ENCODE peak calls at places on chromosomes 1 and 21, in five cellular contexts. One of them, this sample, is unnamed.

GRCh38 chr1:23592209-23592905 is 33.1 kb upstream of the ID3 start:
- DNase-seq in activated T-cell treated with anti-CD3 and anti-CD28 coated beads, Interleukin-2, amount 50 U/mL, for 72 hours: no peak
- DNase-seq in activated CD4-positive, CD25-positive, alpha-beta regulatory T cell: no peak
- DNase-seq in Caki2: peak
- DNase-seq in stimulated activated CD4-positive, alpha-beta T cell treated with anti-CD3 and anti-CD28 coated beads, Interleukin-2, amount 100 ng/mL, for 24 hours: no peak
- DNase-seq in this sample: no peak

GRCh38 chr1:157993179-157994080 is at the start of gene KIRREL1:
- DNase-seq in stimulated activated CD4-positive, alpha-beta T cell treated with anti-CD3 and anti-CD28 coated beads, Interleukin-2, amount 100 ng/mL, for 24 hours: no peak
- DNase-seq in activated CD4-positive, CD25-positive, alpha-beta regulatory T cell: no peak
- DNase-seq in Caki2: peak
- DNase-seq in activated T-cell treated with anti-CD3 and anti-CD28 coated beads, Interleukin-2, amount 50 U/mL, for 72 hours: no peak
- DNase-seq in this sample: no peak

GRCh38 chr1:82485591-82486369 is 685.0 kb downstream of the ADGRL2 start:
- DNase-seq in activated T-cell treated with anti-CD3 and anti-CD28 coated beads, Interleukin-2, amount 50 U/mL, for 72 hours: no peak
- DNase-seq in Caki2: peak
- DNase-seq in stimulated activated CD4-positive, alpha-beta T cell treated with anti-CD3 and anti-CD28 coated beads, Interleukin-2, amount 100 ng/mL, for 24 hours: no peak
- DNase-seq in activated CD4-positive, CD25-positive, alpha-beta regulatory T cell: no peak
- DNase-seq in this sample: no peak

GRCh38 chr1:13642306-13643004 is 57.5 kb upstream of the PRDM2 start:
- DNase-seq in Caki2: no peak
- DNase-seq in activated CD4-positive, CD25-positive, alpha-beta regulatory T cell: no peak
- DNase-seq in activated T-cell treated with anti-CD3 and anti-CD28 coated beads, Interleukin-2, amount 50 U/mL, for 72 hours: no peak
- DNase-seq in stimulated activated CD4-positive, alpha-beta T cell treated with anti-CD3 and anti-CD28 coated beads, Interleukin-2, amount 100 ng/mL, for 24 hours: no peak
- DNase-seq in this sample: no peak

GRCh38 chr21:31479714-31480113 is 135.7 kb upstream of the TIAM1 start:
- DNase-seq in stimulated activated CD4-positive, alpha-beta T cell treated with anti-CD3 and anti-CD28 coated beads, Interleukin-2, amount 100 ng/mL, for 24 hours: no peak
- DNase-seq in Caki2: no peak
- DNase-seq in activated T-cell treated with anti-CD3 and anti-CD28 coated beads, Interleukin-2, amount 50 U/mL, for 72 hours: no peak
- DNase-seq in activated CD4-positive, CD25-positive, alpha-beta regulatory T cell: no peak
- DNase-seq in this sample: no peak

GRCh38 chr1:111596499-111596898 is 23.1 kb upstream of the RAP1A start:
- DNase-seq in stimulated activated CD4-positive, alpha-beta T cell treated with anti-CD3 and anti-CD28 coated beads, Interleukin-2, amount 100 ng/mL, for 24 hours: peak
- DNase-seq in activated CD4-positive, CD25-positive, alpha-beta regulatory T cell: peak
- DNase-seq in Caki2: no peak
- DNase-seq in activated T-cell treated with anti-CD3 and anti-CD28 coated beads, Interleukin-2, amount 50 U/mL, for 72 hours: peak
- DNase-seq in this sample: peak

GRCh38 chr1:21818661-21819060 is 6.6 kb downstream of the LDLRAD2 start:
- DNase-seq in activated CD4-positive, CD25-positive, alpha-beta regulatory T cell: peak
- DNase-seq in stimulated activated CD4-positive, alpha-beta T cell treated with anti-CD3 and anti-CD28 coated beads, Interleukin-2, amount 100 ng/mL, for 24 hours: peak
- DNase-seq in activated T-cell treated with anti-CD3 and anti-CD28 coated beads, Interleukin-2, amount 50 U/mL, for 72 hours: peak
- DNase-seq in Caki2: peak
- DNase-seq in this sample: no peak

GRCh38 chr1:224781800-224782199 is 147.7 kb upstream of the DNAH14 start:
- DNase-seq in activated CD4-positive, CD25-positive, alpha-beta regulatory T cell: no peak
- DNase-seq in activated T-cell treated with anti-CD3 and anti-CD28 coated beads, Interleukin-2, amount 50 U/mL, for 72 hours: no peak
- DNase-seq in Caki2: no peak
- DNase-seq in stimulated activated CD4-positive, alpha-beta T cell treated with anti-CD3 and anti-CD28 coated beads, Interleukin-2, amount 100 ng/mL, for 24 hours: no peak
- DNase-seq in this sample: no peak

GRCh38 chr1:25831569-25832196 is 11.9 kb downstream of the MTFR1L start:
- DNase-seq in activated T-cell treated with anti-CD3 and anti-CD28 coated beads, Interleukin-2, amount 50 U/mL, for 72 hours: no peak
- DNase-seq in Caki2: no peak
- DNase-seq in activated CD4-positive, CD25-positive, alpha-beta regulatory T cell: no peak
- DNase-seq in stimulated activated CD4-positive, alpha-beta T cell treated with anti-CD3 and anti-CD28 coated beads, Interleukin-2, amount 100 ng/mL, for 24 hours: no peak
- DNase-seq in this sample: no peak

GRCh38 chr1:16396591-16396990 is 29.5 kb downstream of the SZRD1 start:
- DNase-seq in activated T-cell treated with anti-CD3 and anti-CD28 coated beads, Interleukin-2, amount 50 U/mL, for 72 hours: no peak
- DNase-seq in Caki2: peak
- DNase-seq in activated CD4-positive, CD25-positive, alpha-beta regulatory T cell: no peak
- DNase-seq in stimulated activated CD4-positive, alpha-beta T cell treated with anti-CD3 and anti-CD28 coated beads, Interleukin-2, amount 100 ng/mL, for 24 hours: no peak
- DNase-seq in this sample: no peak

GRCh38 chr1:173997796-173998195 is 24.4 kb downstream of the RC3H1 start:
- DNase-seq in Caki2: peak
- DNase-seq in stimulated activated CD4-positive, alpha-beta T cell treated with anti-CD3 and anti-CD28 coated beads, Interleukin-2, amount 100 ng/mL, for 24 hours: no peak
- DNase-seq in activated CD4-positive, CD25-positive, alpha-beta regulatory T cell: no peak
- DNase-seq in activated T-cell treated with anti-CD3 and anti-CD28 coated beads, Interleukin-2, amount 50 U/mL, for 72 hours: no peak
- DNase-seq in this sample: no peak

GRCh38 chr1:101236546-101237228 is at the start of gene S1PR1:
- DNase-seq in stimulated activated CD4-positive, alpha-beta T cell treated with anti-CD3 and anti-CD28 coated beads, Interleukin-2, amount 100 ng/mL, for 24 hours: peak
- DNase-seq in Caki2: no peak
- DNase-seq in activated T-cell treated with anti-CD3 and anti-CD28 coated beads, Interleukin-2, amount 50 U/mL, for 72 hours: peak
- DNase-seq in activated CD4-positive, CD25-positive, alpha-beta regulatory T cell: peak
- DNase-seq in this sample: peak

GRCh38 chr1:33586795-33587194 is 114.3 kb downstream of the ZSCAN20 start:
- DNase-seq in activated CD4-positive, CD25-positive, alpha-beta regulatory T cell: no peak
- DNase-seq in activated T-cell treated with anti-CD3 and anti-CD28 coated beads, Interleukin-2, amount 50 U/mL, for 72 hours: no peak
- DNase-seq in Caki2: no peak
- DNase-seq in stimulated activated CD4-positive, alpha-beta T cell treated with anti-CD3 and anti-CD28 coated beads, Interleukin-2, amount 100 ng/mL, for 24 hours: no peak
- DNase-seq in this sample: no peak

GRCh38 chr1:21647431-21648373 is 21.5 kb downstream of the RAP1GAP start:
- DNase-seq in activated T-cell treated with anti-CD3 and anti-CD28 coated beads, Interleukin-2, amount 50 U/mL, for 72 hours: peak
- DNase-seq in activated CD4-positive, CD25-positive, alpha-beta regulatory T cell: no peak
- DNase-seq in stimulated activated CD4-positive, alpha-beta T cell treated with anti-CD3 and anti-CD28 coated beads, Interleukin-2, amount 100 ng/mL, for 24 hours: peak
- DNase-seq in Caki2: peak
- DNase-seq in this sample: no peak

GRCh38 chr1:64745181-64745985 is 508 bp downstream of the RAVER2 start:
- DNase-seq in activated CD4-positive, CD25-positive, alpha-beta regulatory T cell: peak
- DNase-seq in stimulated activated CD4-positive, alpha-beta T cell treated with anti-CD3 and anti-CD28 coated beads, Interleukin-2, amount 100 ng/mL, for 24 hours: peak
- DNase-seq in Caki2: peak
- DNase-seq in activated T-cell treated with anti-CD3 and anti-CD28 coated beads, Interleukin-2, amount 50 U/mL, for 72 hours: peak
- DNase-seq in this sample: no peak

GRCh38 chr1:53686371-53687267 is 52.3 kb downstream of the GLIS1 start:
- DNase-seq in activated T-cell treated with anti-CD3 and anti-CD28 coated beads, Interleukin-2, amount 50 U/mL, for 72 hours: no peak
- DNase-seq in Caki2: no peak
- DNase-seq in stimulated activated CD4-positive, alpha-beta T cell treated with anti-CD3 and anti-CD28 coated beads, Interleukin-2, amount 100 ng/mL, for 24 hours: no peak
- DNase-seq in activated CD4-positive, CD25-positive, alpha-beta regulatory T cell: no peak
- DNase-seq in this sample: no peak

GRCh38 chr21:26389971-26390641 is 183.0 kb downstream of the CYYR1 start:
- DNase-seq in activated T-cell treated with anti-CD3 and anti-CD28 coated beads, Interleukin-2, amount 50 U/mL, for 72 hours: no peak
- DNase-seq in Caki2: peak
- DNase-seq in stimulated activated CD4-positive, alpha-beta T cell treated with anti-CD3 and anti-CD28 coated beads, Interleukin-2, amount 100 ng/mL, for 24 hours: no peak
- DNase-seq in activated CD4-positive, CD25-positive, alpha-beta regulatory T cell: no peak
- DNase-seq in this sample: no peak

GRCh38 chr1:205298191-205298994 is 23.2 kb downstream of the NUAK2 start:
- DNase-seq in Caki2: peak
- DNase-seq in activated T-cell treated with anti-CD3 and anti-CD28 coated beads, Interleukin-2, amount 50 U/mL, for 72 hours: no peak
- DNase-seq in stimulated activated CD4-positive, alpha-beta T cell treated with anti-CD3 and anti-CD28 coated beads, Interleukin-2, amount 100 ng/mL, for 24 hours: no peak
- DNase-seq in activated CD4-positive, CD25-positive, alpha-beta regulatory T cell: no peak
- DNase-seq in this sample: no peak

GRCh38 chr21:44440241-44441040 is 14.9 kb upstream of the LRRC3 start:
- DNase-seq in stimulated activated CD4-positive, alpha-beta T cell treated with anti-CD3 and anti-CD28 coated beads, Interleukin-2, amount 100 ng/mL, for 24 hours: no peak
- DNase-seq in activated T-cell treated with anti-CD3 and anti-CD28 coated beads, Interleukin-2, amount 50 U/mL, for 72 hours: no peak
- DNase-seq in activated CD4-positive, CD25-positive, alpha-beta regulatory T cell: no peak
- DNase-seq in Caki2: no peak
- DNase-seq in this sample: no peak

GRCh38 chr1:183911285-183911684 is 106.4 kb downstream of the RGL1 start:
- DNase-seq in stimulated activated CD4-positive, alpha-beta T cell treated with anti-CD3 and anti-CD28 coated beads, Interleukin-2, amount 100 ng/mL, for 24 hours: no peak
- DNase-seq in Caki2: no peak
- DNase-seq in activated T-cell treated with anti-CD3 and anti-CD28 coated beads, Interleukin-2, amount 50 U/mL, for 72 hours: peak
- DNase-seq in activated CD4-positive, CD25-positive, alpha-beta regulatory T cell: no peak
- DNase-seq in this sample: no peak

GRCh38 chr1:219372916-219373615 is 199.4 kb downstream of the LYPLAL1 start:
- DNase-seq in activated CD4-positive, CD25-positive, alpha-beta regulatory T cell: no peak
- DNase-seq in Caki2: no peak
- DNase-seq in activated T-cell treated with anti-CD3 and anti-CD28 coated beads, Interleukin-2, amount 50 U/mL, for 72 hours: no peak
- DNase-seq in stimulated activated CD4-positive, alpha-beta T cell treated with anti-CD3 and anti-CD28 coated beads, Interleukin-2, amount 100 ng/mL, for 24 hours: no peak
- DNase-seq in this sample: no peak

GRCh38 chr21:44994581-44995171 is 54.8 kb downstream of the SLX9 start:
- DNase-seq in activated CD4-positive, CD25-positive, alpha-beta regulatory T cell: no peak
- DNase-seq in activated T-cell treated with anti-CD3 and anti-CD28 coated beads, Interleukin-2, amount 50 U/mL, for 72 hours: no peak
- DNase-seq in stimulated activated CD4-positive, alpha-beta T cell treated with anti-CD3 and anti-CD28 coated beads, Interleukin-2, amount 100 ng/mL, for 24 hours: no peak
- DNase-seq in Caki2: no peak
- DNase-seq in this sample: no peak

GRCh38 chr1:69215883-69216282 is 351.8 kb upstream of the LRRC7 start:
- DNase-seq in activated CD4-positive, CD25-positive, alpha-beta regulatory T cell: no peak
- DNase-seq in activated T-cell treated with anti-CD3 and anti-CD28 coated beads, Interleukin-2, amount 50 U/mL, for 72 hours: no peak
- DNase-seq in Caki2: no peak
- DNase-seq in stimulated activated CD4-positive, alpha-beta T cell treated with anti-CD3 and anti-CD28 coated beads, Interleukin-2, amount 100 ng/mL, for 24 hours: no peak
- DNase-seq in this sample: no peak

GRCh38 chr1:171652234-171652822 is at the start of gene MYOC:
- DNase-seq in Caki2: no peak
- DNase-seq in stimulated activated CD4-positive, alpha-beta T cell treated with anti-CD3 and anti-CD28 coated beads, Interleukin-2, amount 100 ng/mL, for 24 hours: no peak
- DNase-seq in activated CD4-positive, CD25-positive, alpha-beta regulatory T cell: no peak
- DNase-seq in activated T-cell treated with anti-CD3 and anti-CD28 coated beads, Interleukin-2, amount 50 U/mL, for 72 hours: no peak
- DNase-seq in this sample: no peak

GRCh38 chr1:109948285-109948630 is 36.3 kb upstream of the AHCYL1 start:
- DNase-seq in stimulated activated CD4-positive, alpha-beta T cell treated with anti-CD3 and anti-CD28 coated beads, Interleukin-2, amount 100 ng/mL, for 24 hours: no peak
- DNase-seq in Caki2: no peak
- DNase-seq in activated CD4-positive, CD25-positive, alpha-beta regulatory T cell: no peak
- DNase-seq in activated T-cell treated with anti-CD3 and anti-CD28 coated beads, Interleukin-2, amount 50 U/mL, for 72 hours: no peak
- DNase-seq in this sample: no peak

GRCh38 chr21:45286671-45287437 is 841 bp downstream of the POFUT2 start:
- DNase-seq in Caki2: no peak
- DNase-seq in stimulated activated CD4-positive, alpha-beta T cell treated with anti-CD3 and anti-CD28 coated beads, Interleukin-2, amount 100 ng/mL, for 24 hours: no peak
- DNase-seq in activated T-cell treated with anti-CD3 and anti-CD28 coated beads, Interleukin-2, amount 50 U/mL, for 72 hours: no peak
- DNase-seq in activated CD4-positive, CD25-positive, alpha-beta regulatory T cell: no peak
- DNase-seq in this sample: no peak